ENCODE peak calls at places on chromosomes 5 and 9, in seven cellular contexts. One of them, this sample, is unnamed.

GRCh38 chr5:83433891-83434290 is 37.7 kb upstream of the VCAN start:
- DNase-seq in IMR-90: peak
- DNase-seq in trophoblast cell: no peak
- DNase-seq in H9: no peak
- DNase-seq in mesenchymal stem cell: no peak
- DNase-seq in H1: no peak
- DNase-seq in neuronal stem cell: no peak
- DNase-seq in this sample: no peak

GRCh38 chr5:173326501-173326960 is 1.7 kb downstream of the STC2 start:
- DNase-seq in neuronal stem cell: no peak
- DNase-seq in trophoblast cell: peak
- DNase-seq in mesenchymal stem cell: peak
- DNase-seq in H9: no peak
- DNase-seq in H1: no peak
- DNase-seq in IMR-90: peak
- DNase-seq in this sample: peak

GRCh38 chr9:100322954-100323536 is 29.7 kb downstream of the TEX10 start:
- DNase-seq in mesenchymal stem cell: peak
- DNase-seq in neuronal stem cell: peak
- DNase-seq in trophoblast cell: peak
- DNase-seq in IMR-90: peak
- DNase-seq in H1: peak
- DNase-seq in H9: no peak
- DNase-seq in this sample: peak

GRCh38 chr5:115418788-115419187 is 122.3 kb upstream of the CCDC112 start:
- DNase-seq in mesenchymal stem cell: no peak
- DNase-seq in IMR-90: no peak
- DNase-seq in trophoblast cell: no peak
- DNase-seq in neuronal stem cell: no peak
- DNase-seq in H1: no peak
- DNase-seq in H9: no peak
- DNase-seq in this sample: no peak

GRCh38 chr5:886716-887325 is 5.8 kb downstream of the BRD9 start:
- DNase-seq in H9: no peak
- DNase-seq in mesenchymal stem cell: no peak
- DNase-seq in H1: no peak
- DNase-seq in neuronal stem cell: no peak
- DNase-seq in IMR-90: no peak
- DNase-seq in trophoblast cell: no peak
- DNase-seq in this sample: no peak

GRCh38 chr9:89274838-89275237 is 36.2 kb upstream of the CKS2 start:
- DNase-seq in mesenchymal stem cell: peak
- DNase-seq in H9: no peak
- DNase-seq in H1: no peak
- DNase-seq in IMR-90: peak
- DNase-seq in trophoblast cell: no peak
- DNase-seq in neuronal stem cell: no peak
- DNase-seq in this sample: no peak

GRCh38 chr5:53937467-53937866 is 372.9 kb downstream of the ARL15 start:
- DNase-seq in H1: no peak
- DNase-seq in IMR-90: no peak
- DNase-seq in trophoblast cell: no peak
- DNase-seq in H9: no peak
- DNase-seq in mesenchymal stem cell: no peak
- DNase-seq in neuronal stem cell: no peak
- DNase-seq in this sample: no peak

GRCh38 chr5:135444360-135444759 is 2.8 kb downstream of the DCANP1 start:
- DNase-seq in H9: no peak
- DNase-seq in IMR-90: no peak
- DNase-seq in H1: no peak
- DNase-seq in trophoblast cell: no peak
- DNase-seq in mesenchymal stem cell: no peak
- DNase-seq in neuronal stem cell: no peak
- DNase-seq in this sample: no peak

GRCh38 chr5:50440651-50441478 is at the start of gene EMB:
- DNase-seq in IMR-90: no peak
- DNase-seq in H9: peak
- DNase-seq in neuronal stem cell: peak
- DNase-seq in mesenchymal stem cell: peak
- DNase-seq in trophoblast cell: peak
- DNase-seq in H1: peak
- DNase-seq in this sample: peak

GRCh38 chr5:179766021-179766725 is 27.6 kb upstream of the LTC4S start:
- DNase-seq in H9: no peak
- DNase-seq in trophoblast cell: no peak
- DNase-seq in IMR-90: peak
- DNase-seq in mesenchymal stem cell: peak
- DNase-seq in H1: no peak
- DNase-seq in neuronal stem cell: no peak
- DNase-seq in this sample: no peak

GRCh38 chr5:92017786-92018185 is 634.7 kb upstream of the ARRDC3 start:
- DNase-seq in H1: no peak
- DNase-seq in mesenchymal stem cell: peak
- DNase-seq in IMR-90: peak
- DNase-seq in trophoblast cell: no peak
- DNase-seq in H9: no peak
- DNase-seq in neuronal stem cell: no peak
- DNase-seq in this sample: no peak

GRCh38 chr5:167982-168660 is 23.2 kb upstream of the LRRC14B start:
- DNase-seq in mesenchymal stem cell: peak
- DNase-seq in IMR-90: peak
- DNase-seq in trophoblast cell: no peak
- DNase-seq in H9: peak
- DNase-seq in neuronal stem cell: no peak
- DNase-seq in H1: no peak
- DNase-seq in this sample: no peak

GRCh38 chr5:72847989-72848473 is 31.6 kb downstream of the TNPO1 start:
- DNase-seq in trophoblast cell: peak
- DNase-seq in H1: peak
- DNase-seq in mesenchymal stem cell: peak
- DNase-seq in H9: peak
- DNase-seq in IMR-90: peak
- DNase-seq in neuronal stem cell: peak
- DNase-seq in this sample: peak

GRCh38 chr5:107671742-107672211 is 1.0 kb upstream of the EFNA5 start:
- DNase-seq in mesenchymal stem cell: peak
- DNase-seq in IMR-90: peak
- DNase-seq in neuronal stem cell: peak
- DNase-seq in trophoblast cell: peak
- DNase-seq in H9: peak
- DNase-seq in H1: no peak
- DNase-seq in this sample: peak

GRCh38 chr5:95955996-95956899 is 5.4 kb downstream of the ELL2 start:
- DNase-seq in neuronal stem cell: no peak
- DNase-seq in mesenchymal stem cell: no peak
- DNase-seq in IMR-90: no peak
- DNase-seq in H1: no peak
- DNase-seq in H9: no peak
- DNase-seq in trophoblast cell: no peak
- DNase-seq in this sample: no peak

GRCh38 chr5:178189433-178189832 is 2.3 kb upstream of the GMCL2 start:
- DNase-seq in H9: no peak
- DNase-seq in neuronal stem cell: no peak
- DNase-seq in H1: no peak
- DNase-seq in trophoblast cell: no peak
- DNase-seq in mesenchymal stem cell: no peak
- DNase-seq in IMR-90: no peak
- DNase-seq in this sample: no peak

GRCh38 chr5:143230676-143230996 is 172.8 kb downstream of the NR3C1 start:
- DNase-seq in H9: no peak
- DNase-seq in mesenchymal stem cell: no peak
- DNase-seq in H1: no peak
- DNase-seq in trophoblast cell: no peak
- DNase-seq in neuronal stem cell: no peak
- DNase-seq in IMR-90: no peak
- DNase-seq in this sample: no peak

GRCh38 chr5:78472469-78473106 is 112.2 kb downstream of the SCAMP1 start:
- DNase-seq in IMR-90: no peak
- DNase-seq in neuronal stem cell: no peak
- DNase-seq in trophoblast cell: no peak
- DNase-seq in mesenchymal stem cell: peak
- DNase-seq in H1: no peak
- DNase-seq in H9: no peak
- DNase-seq in this sample: no peak

GRCh38 chr5:144101616-144102015 is 68.8 kb downstream of the YIPF5 start:
- DNase-seq in H1: no peak
- DNase-seq in trophoblast cell: no peak
- DNase-seq in mesenchymal stem cell: no peak
- DNase-seq in neuronal stem cell: no peak
- DNase-seq in H9: no peak
- DNase-seq in IMR-90: no peak
- DNase-seq in this sample: no peak

GRCh38 chr5:105898183-105898582 is 1772.6 kb downstream of the EFNA5 start:
- DNase-seq in trophoblast cell: no peak
- DNase-seq in neuronal stem cell: no peak
- DNase-seq in IMR-90: no peak
- DNase-seq in H1: no peak
- DNase-seq in mesenchymal stem cell: no peak
- DNase-seq in H9: no peak
- DNase-seq in this sample: no peak

GRCh38 chr9:96655198-96655851 is at the start of gene PRXL2C:
- DNase-seq in mesenchymal stem cell: peak
- DNase-seq in neuronal stem cell: no peak
- DNase-seq in H9: peak
- DNase-seq in IMR-90: peak
- DNase-seq in trophoblast cell: peak
- DNase-seq in H1: no peak
- DNase-seq in this sample: peak

GRCh38 chr9:110140276-110140675 is 67.7 kb downstream of the C9orf152 start:
- DNase-seq in IMR-90: no peak
- DNase-seq in neuronal stem cell: no peak
- DNase-seq in trophoblast cell: peak
- DNase-seq in H9: no peak
- DNase-seq in mesenchymal stem cell: no peak
- DNase-seq in H1: no peak
- DNase-seq in this sample: no peak

GRCh38 chr9:127445851-127446719 is 5.1 kb downstream of the RPL12 start:
- DNase-seq in neuronal stem cell: no peak
- DNase-seq in H9: peak
- DNase-seq in H1: no peak
- DNase-seq in IMR-90: no peak
- DNase-seq in trophoblast cell: no peak
- DNase-seq in mesenchymal stem cell: no peak
- DNase-seq in this sample: peak

GRCh38 chr5:67153292-67153691 is 43.3 kb downstream of the CD180 start:
- DNase-seq in H9: no peak
- DNase-seq in neuronal stem cell: no peak
- DNase-seq in mesenchymal stem cell: no peak
- DNase-seq in H1: no peak
- DNase-seq in trophoblast cell: no peak
- DNase-seq in IMR-90: no peak
- DNase-seq in this sample: no peak

GRCh38 chr5:67156976-67157583 is 39.5 kb downstream of the CD180 start:
- DNase-seq in IMR-90: peak
- DNase-seq in H1: no peak
- DNase-seq in neuronal stem cell: no peak
- DNase-seq in trophoblast cell: no peak
- DNase-seq in H9: peak
- DNase-seq in mesenchymal stem cell: peak
- DNase-seq in this sample: peak

GRCh38 chr5:67152400-67152799 is 44.2 kb downstream of the CD180 start:
- DNase-seq in trophoblast cell: no peak
- DNase-seq in mesenchymal stem cell: no peak
- DNase-seq in IMR-90: no peak
- DNase-seq in H1: no peak
- DNase-seq in neuronal stem cell: no peak
- DNase-seq in H9: no peak
- DNase-seq in this sample: no peak

GRCh38 chr5:67149933-67150523 is 46.6 kb downstream of the CD180 start:
- DNase-seq in trophoblast cell: no peak
- DNase-seq in mesenchymal stem cell: peak
- DNase-seq in H9: no peak
- DNase-seq in IMR-90: peak
- DNase-seq in neuronal stem cell: no peak
- DNase-seq in H1: no peak
- DNase-seq in this sample: peak

DNA sequence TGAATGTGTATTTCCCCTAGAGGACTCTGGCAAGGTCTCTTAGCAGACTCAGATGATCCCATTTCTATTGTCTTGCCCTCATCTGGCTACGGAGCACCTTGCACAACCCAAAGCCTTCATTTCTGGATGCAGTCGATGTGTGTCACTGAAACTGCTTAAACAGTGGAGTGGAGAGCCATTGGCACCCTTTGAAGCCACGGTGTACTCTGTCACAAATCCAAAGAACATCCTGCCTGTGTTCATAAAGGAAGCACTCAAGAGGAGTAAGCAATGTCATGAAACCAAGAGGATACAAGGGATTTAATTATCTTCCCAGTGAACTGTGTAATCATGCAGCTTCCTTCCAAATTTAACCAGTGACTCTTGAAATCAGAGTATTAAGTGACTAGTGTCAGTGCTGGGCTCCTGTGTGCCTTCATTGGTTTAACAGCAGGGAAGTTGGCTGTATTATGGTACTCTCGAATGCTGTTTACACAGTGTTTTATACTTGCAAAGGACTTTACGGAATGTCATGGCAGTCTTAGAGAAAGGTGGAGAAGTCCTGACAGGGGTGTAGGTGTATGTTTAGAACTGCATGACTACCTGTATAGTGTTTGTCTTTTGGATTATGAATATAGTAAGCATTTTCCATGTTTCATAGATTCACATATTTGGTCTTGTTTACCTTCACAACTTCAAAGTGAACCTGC is 41.9 kb downstream of the CD180 start:
- DNase-seq in H9: no peak
- DNase-seq in IMR-90: no peak
- DNase-seq in neuronal stem cell: no peak
- DNase-seq in H1: no peak
- DNase-seq in trophoblast cell: no peak
- DNase-seq in mesenchymal stem cell: no peak
- DNase-seq in this sample: no peak
- H2BK5ac ChIP-seq in H9: no peak
- H2BK5ac ChIP-seq in IMR-90: no peak
- H2BK5ac ChIP-seq in neuronal stem cell: no peak
- H2BK5ac ChIP-seq in H1: no peak
- H2BK5ac ChIP-seq in trophoblast cell: no peak
- H2BK5ac ChIP-seq in mesenchymal stem cell: no peak
- H2BK5ac ChIP-seq in this sample: no peak

GRCh38 chr5:176869501-176870109 is 29.5 kb downstream of the HK3 start:
- DNase-seq in trophoblast cell: no peak
- DNase-seq in H1: no peak
- DNase-seq in H9: no peak
- DNase-seq in IMR-90: no peak
- DNase-seq in neuronal stem cell: no peak
- DNase-seq in mesenchymal stem cell: no peak
- DNase-seq in this sample: no peak
- H2BK5ac ChIP-seq in trophoblast cell: no peak
- H2BK5ac ChIP-seq in H1: peak
- H2BK5ac ChIP-seq in H9: no peak
- H2BK5ac ChIP-seq in IMR-90: no peak
- H2BK5ac ChIP-seq in neuronal stem cell: peak
- H2BK5ac ChIP-seq in mesenchymal stem cell: no peak
- H2BK5ac ChIP-seq in this sample: no peak

GRCh38 chr5:170963521-170963920 is 101.7 kb downstream of the RANBP17 start:
- DNase-seq in H1: no peak
- DNase-seq in mesenchymal stem cell: no peak
- DNase-seq in trophoblast cell: no peak
- DNase-seq in neuronal stem cell: no peak
- DNase-seq in H9: no peak
- DNase-seq in IMR-90: no peak
- DNase-seq in this sample: peak
- H2BK5ac ChIP-seq in H1: no peak
- H2BK5ac ChIP-seq in mesenchymal stem cell: no peak
- H2BK5ac ChIP-seq in trophoblast cell: no peak
- H2BK5ac ChIP-seq in neuronal stem cell: no peak
- H2BK5ac ChIP-seq in H9: no peak
- H2BK5ac ChIP-seq in IMR-90: no peak
- H2BK5ac ChIP-seq in this sample: no peak

GRCh38 chr9:33443047-33443446 is 4.3 kb downstream of the AQP3 start:
- DNase-seq in neuronal stem cell: no peak
- DNase-seq in H1: no peak
- DNase-seq in mesenchymal stem cell: peak
- DNase-seq in trophoblast cell: peak
- DNase-seq in H9: no peak
- DNase-seq in IMR-90: peak
- DNase-seq in this sample: no peak
- H2BK5ac ChIP-seq in neuronal stem cell: no peak
- H2BK5ac ChIP-seq in H1: no peak
- H2BK5ac ChIP-seq in mesenchymal stem cell: no peak
- H2BK5ac ChIP-seq in trophoblast cell: no peak
- H2BK5ac ChIP-seq in H9: no peak
- H2BK5ac ChIP-seq in IMR-90: no peak
- H2BK5ac ChIP-seq in this sample: no peak

This sample was measured in mesendoderm.